ENCODE peak calls at places on chromosomes 6 and 20, in four cellular contexts. X, N, I and A are unnamed samples.

GRCh38 chr6:16320533-16321340 is 82.3 kb downstream of the GMPR start:
- DNase-seq in X (no peak), N (no peak), I (no peak), A (no peak)

GRCh38 chr20:1209447-1210387 is 6.5 kb downstream of the C20orf202 start:
- DNase-seq in X (no peak), N (no peak), I (no peak), A (no peak)

GRCh38 chr6:101722991-101723579 is 329.6 kb downstream of the GRIK2 start:
- DNase-seq in X (no peak), N (no peak), I (no peak), A (no peak)

GRCh38 chr6:88402909-88403308 is 236.8 kb upstream of the CNR1 start:
- DNase-seq in X (no peak), N (no peak), I (no peak), A (no peak)

GRCh38 chr20:60389441-60389840 is 431.2 kb downstream of the CDH26 start:
- DNase-seq in X (no peak), N (no peak), I (no peak), A (no peak)

GRCh38 chr6:47435254-47435612 is 42.4 kb upstream of the CD2AP start:
- DNase-seq in X (no peak), N (no peak), I (no peak), A (no peak)

GRCh38 chr20:46681032-46681854 is 8.0 kb downstream of the TP53RK start:
- DNase-seq in X (peak; percentile 82), N (peak; percentile 81), I (peak; percentile 27), A (peak; percentile 67)

GRCh38 chr6:130613176-130613575 is 214.0 kb upstream of the SMLR1 start:
- DNase-seq in X (no peak), N (no peak), I (no peak), A (no peak)

GRCh38 chr6:159334068-159334467 is 164.9 kb downstream of the FNDC1 start:
- DNase-seq in X (no peak), N (no peak), I (no peak), A (no peak)

GRCh38 chr6:19805146-19805515 is 32.0 kb upstream of the ID4 start:
- DNase-seq in X (peak; percentile 27), N (no peak), I (no peak), A (no peak)

GRCh38 chr6:163945813-163946212 is 531.3 kb downstream of the QKI start:
- DNase-seq in X (no peak), N (no peak), I (no peak), A (no peak)

GRCh38 chr20:9838378-9839295 is at the start of gene PAK5:
- DNase-seq in X (peak; percentile 53), N (peak; percentile 0), I (no peak), A (peak; percentile 94)

GRCh38 chr6:149983145-149983544 is 19.4 kb downstream of the ULBP1 start:
- DNase-seq in X (no peak), N (no peak), I (no peak), A (no peak)

GRCh38 chr20:14093652-14094051 is 98.3 kb downstream of the MACROD2 start:
- DNase-seq in X (no peak), N (no peak), I (no peak), A (no peak)

GRCh38 chr6:72825265-72825918 is 203.5 kb downstream of the KCNQ5 start:
- DNase-seq in X (no peak), N (no peak), I (peak; percentile 1), A (no peak)

GRCh38 chr20:53579266-53579580 is 14.4 kb downstream of the ZNF217 start:
- DNase-seq in X (no peak), N (no peak), I (no peak), A (no peak)

GRCh38 chr6:134358320-134358719 is 40.4 kb upstream of the SGK1 start:
- DNase-seq in X (no peak), N (no peak), I (no peak), A (peak; percentile 31)

GRCh38 chr6:48037946-48038345 is 73.1 kb downstream of the PTCHD4 start:
- DNase-seq in X (no peak), N (no peak), I (no peak), A (no peak)

GRCh38 chr6:133512410-133513016 is 271.4 kb downstream of the EYA4 start:
- DNase-seq in X (peak; percentile 46), N (peak; percentile 42), I (no peak), A (peak; percentile 26)

GRCh38 chr6:77366798-77367197 is 96.5 kb downstream of the HTR1B start:
- DNase-seq in X (no peak), N (no peak), I (no peak), A (no peak)

GRCh38 chr6:57221191-57221935 is 744 bp downstream of the RAB23 start:
- DNase-seq in X (peak; percentile 62), N (peak; percentile 85), I (no peak), A (peak; percentile 84)

GRCh38 chr6:2476376-2476775 is 231.0 kb upstream of the GMDS start:
- DNase-seq in X (no peak), N (no peak), I (no peak), A (no peak)

GRCh38 chr20:20492521-20493334 is 124.8 kb downstream of the INSM1 start:
- DNase-seq in X (no peak), N (no peak), I (no peak), A (peak; percentile 30)

GRCh38 chr20:43751167-43752050 is 24.6 kb upstream of the GTSF1L start:
- DNase-seq in X (no peak), N (no peak), I (peak; percentile 99), A (no peak)

GRCh38 chr20:43752051-43752360 is 25.2 kb upstream of the GTSF1L start:
- DNase-seq in X (no peak), N (no peak), I (no peak), A (no peak)

GRCh38 chr20:43755851-43756250 is 29.0 kb upstream of the GTSF1L start:
- DNase-seq in X (no peak), N (no peak), I (no peak), A (no peak)

GRCh38 chr20:43752561-43753301 is 25.9 kb upstream of the GTSF1L start:
- DNase-seq in X (no peak), N (no peak), I (peak; percentile 95), A (no peak)

DNA sequence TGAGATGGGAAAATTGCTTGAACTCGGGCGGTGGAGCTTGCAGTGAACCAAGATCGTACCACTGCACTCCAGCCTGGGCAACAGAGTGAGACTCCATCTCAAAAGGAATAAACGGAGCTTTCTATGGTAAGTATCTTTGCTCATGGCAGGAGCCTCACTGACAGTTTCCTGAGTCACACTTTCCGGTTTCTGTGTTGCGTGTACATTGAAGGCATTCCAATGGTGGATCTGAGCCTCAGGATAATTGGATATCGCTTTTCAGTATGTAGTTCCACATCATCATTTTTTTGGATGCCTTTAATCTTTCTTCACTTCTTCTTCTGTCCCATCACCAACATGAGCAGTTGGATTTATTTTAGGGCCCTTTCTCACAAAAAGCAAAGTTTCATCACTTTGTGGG is 28.6 kb upstream of the GTSF1L start:
- DNase-seq in X (no peak), N (no peak), I (no peak), A (no peak)
- TF ChIP-seq MXI1 in X (no peak), N (no peak), I (no peak), A (no peak)

GRCh38 chr6:151001387-151002063 is 136.0 kb downstream of the MTHFD1L start:
- DNase-seq in X (no peak), N (no peak), I (no peak), A (no peak)
- TF ChIP-seq SIN3A in X (no peak), N (no peak), I (no peak), A (no peak)

DNA sequence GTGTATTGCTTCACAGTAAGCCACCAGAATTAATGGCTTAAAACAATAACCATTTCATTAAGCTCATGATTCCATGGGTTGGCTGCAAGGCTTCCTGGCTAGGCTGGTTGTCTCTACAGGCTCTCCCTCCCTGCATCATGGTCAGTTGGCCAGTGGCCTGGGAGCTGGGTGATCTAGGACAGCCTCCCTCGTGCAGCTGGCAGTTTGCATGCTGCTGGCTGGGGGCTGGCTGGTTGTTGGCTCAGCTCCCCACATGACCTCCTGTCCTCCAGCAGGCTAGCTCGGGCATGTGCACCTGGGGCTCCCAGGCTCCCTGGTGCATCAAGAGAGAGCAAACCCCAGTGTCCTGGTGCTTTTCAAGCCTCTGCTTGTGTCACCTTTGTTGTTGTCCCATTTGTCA is 21.7 kb downstream of the TOX2 start:
- DNase-seq in X (no peak), N (no peak), I (no peak), A (no peak)
- H3K79me2 ChIP-seq in X (no peaks in the 10 kb centered on the region), N (no peaks in the 10 kb centered on the region), I (no peaks in the 10 kb centered on the region), A (no peaks in the 10 kb centered on the region)

GRCh38 chr20:47878601-47879004 is 93.3 kb upstream of the SULF2 start:
- DNase-seq in X (no peak), N (no peak), I (no peak), A (no peak)
- TF ChIP-seq MXI1 in X (no peak), N (no peak), I (no peak), A (no peak)

GRCh38 chr20:8757146-8757545 is 311.7 kb upstream of the PLCB4 start:
- DNase-seq in X (no peak), N (no peak), I (no peak), A (no peak)
- TF ChIP-seq SIN3A in X (no peak), N (no peak), I (no peak), A (no peak)

GRCh38 chr6:117601811-117602150 is 530 bp downstream of the GOPC start:
- DNase-seq in X (no peak), N (no peak), I (no peak), A (no peak)
- H3K79me2 ChIP-seq in X (peaks cover 45% of the 10 kb centered on the region), N (peaks cover 54% of the 10 kb centered on the region), I (peaks cover 47% of the 10 kb centered on the region), A (peaks cover 56% of the 10 kb centered on the region)